ENCODE peak calls at places on chromosome X, in four cellular contexts. One of them, this sample, is unnamed.

GRCh38 chrX:43493751-43494150 is 162.3 kb upstream of the MAOA start:
- DNase-seq in thoracic aorta: no peak
- DNase-seq in uterus: no peak
- DNase-seq in keratinocyte: no peak
- DNase-seq in this sample: no peak

GRCh38 chrX:132631579-132632232 is 142.9 kb upstream of the MBNL3 start:
- DNase-seq in thoracic aorta: no peak
- DNase-seq in uterus: no peak
- DNase-seq in keratinocyte: no peak
- DNase-seq in this sample: no peak

GRCh38 chrX:30065226-30065625 is 150.1 kb upstream of the MAGEB2 start:
- DNase-seq in thoracic aorta: no peak
- DNase-seq in uterus: no peak
- DNase-seq in keratinocyte: no peak
- DNase-seq in this sample: no peak

GRCh38 chrX:6732101-6732500 is 197.2 kb upstream of the VCX3A start:
- DNase-seq in thoracic aorta: no peak
- DNase-seq in uterus: no peak
- DNase-seq in keratinocyte: no peak
- DNase-seq in this sample: no peak

GRCh38 chrX:1178580-1179057 is 33.8 kb downstream of the CRLF2 start:
- DNase-seq in thoracic aorta: no peak
- DNase-seq in uterus: no peak
- DNase-seq in keratinocyte: no peak
- DNase-seq in this sample: no peak

GRCh38 chrX:70755850-70756249 is 152.7 kb downstream of the TEX11 start:
- DNase-seq in thoracic aorta: no peak
- DNase-seq in uterus: no peak
- DNase-seq in keratinocyte: no peak
- DNase-seq in this sample: no peak

GRCh38 chrX:110557864-110558263 is 199.2 kb downstream of the RTL9 start:
- DNase-seq in thoracic aorta: no peak
- DNase-seq in uterus: no peak
- DNase-seq in keratinocyte: no peak
- DNase-seq in this sample: no peak

GRCh38 chrX:140822184-140822583 is 112.6 kb downstream of the LINC00632 start:
- DNase-seq in thoracic aorta: no peak
- DNase-seq in uterus: no peak
- DNase-seq in keratinocyte: no peak
- DNase-seq in this sample: no peak

GRCh38 chrX:118396113-118396512 is 50.2 kb downstream of the WDR44 start:
- DNase-seq in thoracic aorta: no peak
- DNase-seq in uterus: no peak
- DNase-seq in keratinocyte: no peak
- DNase-seq in this sample: no peak

GRCh38 chrX:115697806-115698205 is 136.8 kb downstream of the PLS3 start:
- DNase-seq in thoracic aorta: no peak
- DNase-seq in uterus: no peak
- DNase-seq in keratinocyte: no peak
- DNase-seq in this sample: no peak

GRCh38 chrX:66915893-66916292 is 277.0 kb upstream of the EDA2R start:
- DNase-seq in thoracic aorta: no peak
- DNase-seq in uterus: no peak
- DNase-seq in keratinocyte: no peak
- DNase-seq in this sample: no peak

GRCh38 chrX:153608821-153609220 is 9.9 kb upstream of the CCNQ start:
- DNase-seq in thoracic aorta: no peak
- DNase-seq in uterus: no peak
- DNase-seq in keratinocyte: no peak
- DNase-seq in this sample: no peak

GRCh38 chrX:132876509-132876837 is 82.0 kb downstream of the HS6ST2 start:
- DNase-seq in thoracic aorta: no peak
- DNase-seq in uterus: peak
- DNase-seq in keratinocyte: no peak
- DNase-seq in this sample: no peak

GRCh38 chrX:110163488-110163887 is 154.4 kb downstream of the AMMECR1 start:
- DNase-seq in thoracic aorta: no peak
- DNase-seq in uterus: no peak
- DNase-seq in keratinocyte: no peak
- DNase-seq in this sample: no peak

GRCh38 chrX:17027931-17028330 is 81.5 kb downstream of the REPS2 start:
- DNase-seq in thoracic aorta: no peak
- DNase-seq in uterus: no peak
- DNase-seq in keratinocyte: no peak
- DNase-seq in this sample: no peak

GRCh38 chrX:122914256-122914655 is 269.8 kb upstream of the GRIA3 start:
- DNase-seq in thoracic aorta: no peak
- DNase-seq in uterus: no peak
- DNase-seq in keratinocyte: no peak
- DNase-seq in this sample: no peak

GRCh38 chrX:47217121-47217851 is 1.2 kb upstream of the CDK16 start:
- DNase-seq in thoracic aorta: no peak
- DNase-seq in uterus: no peak
- DNase-seq in keratinocyte: peak
- DNase-seq in this sample: no peak

GRCh38 chrX:23742174-23742692 is 843 bp downstream of the ACOT9 start:
- DNase-seq in thoracic aorta: no peak
- DNase-seq in uterus: peak
- DNase-seq in keratinocyte: peak
- DNase-seq in this sample: peak

GRCh38 chrX:9352683-9353430 is 112.0 kb upstream of the TBL1X start:
- DNase-seq in thoracic aorta: no peak
- DNase-seq in uterus: no peak
- DNase-seq in keratinocyte: no peak
- DNase-seq in this sample: no peak

GRCh38 chrX:150324035-150324728 is 38.9 kb upstream of the MAMLD1 start:
- DNase-seq in thoracic aorta: no peak
- DNase-seq in uterus: no peak
- DNase-seq in keratinocyte: no peak
- DNase-seq in this sample: no peak

GRCh38 chrX:150569155-150569477 is 695 bp downstream of the MTM1 start:
- DNase-seq in thoracic aorta: no peak
- DNase-seq in uterus: no peak
- DNase-seq in keratinocyte: no peak
- DNase-seq in this sample: no peak

GRCh38 chrX:116342903-116343302 is 93.5 kb upstream of the SLC6A14 start:
- DNase-seq in thoracic aorta: no peak
- DNase-seq in uterus: no peak
- DNase-seq in keratinocyte: no peak
- DNase-seq in this sample: no peak

GRCh38 chrX:68830486-68831404 is 1.9 kb downstream of the EFNB1 start:
- DNase-seq in thoracic aorta: no peak
- DNase-seq in uterus: peak
- DNase-seq in keratinocyte: no peak
- DNase-seq in this sample: no peak

GRCh38 chrX:68829594-68830485 is 1.0 kb downstream of the EFNB1 start:
- DNase-seq in thoracic aorta: no peak
- DNase-seq in uterus: peak
- DNase-seq in keratinocyte: no peak
- DNase-seq in this sample: no peak

GRCh38 chrX:68832101-68832416 is 3.2 kb downstream of the EFNB1 start:
- DNase-seq in thoracic aorta: no peak
- DNase-seq in uterus: peak
- DNase-seq in keratinocyte: no peak
- DNase-seq in this sample: peak

GRCh38 chrX:68832516-68833447 is 4.0 kb downstream of the EFNB1 start:
- DNase-seq in thoracic aorta: no peak
- DNase-seq in uterus: peak
- DNase-seq in keratinocyte: no peak
- DNase-seq in this sample: no peak

DNA sequence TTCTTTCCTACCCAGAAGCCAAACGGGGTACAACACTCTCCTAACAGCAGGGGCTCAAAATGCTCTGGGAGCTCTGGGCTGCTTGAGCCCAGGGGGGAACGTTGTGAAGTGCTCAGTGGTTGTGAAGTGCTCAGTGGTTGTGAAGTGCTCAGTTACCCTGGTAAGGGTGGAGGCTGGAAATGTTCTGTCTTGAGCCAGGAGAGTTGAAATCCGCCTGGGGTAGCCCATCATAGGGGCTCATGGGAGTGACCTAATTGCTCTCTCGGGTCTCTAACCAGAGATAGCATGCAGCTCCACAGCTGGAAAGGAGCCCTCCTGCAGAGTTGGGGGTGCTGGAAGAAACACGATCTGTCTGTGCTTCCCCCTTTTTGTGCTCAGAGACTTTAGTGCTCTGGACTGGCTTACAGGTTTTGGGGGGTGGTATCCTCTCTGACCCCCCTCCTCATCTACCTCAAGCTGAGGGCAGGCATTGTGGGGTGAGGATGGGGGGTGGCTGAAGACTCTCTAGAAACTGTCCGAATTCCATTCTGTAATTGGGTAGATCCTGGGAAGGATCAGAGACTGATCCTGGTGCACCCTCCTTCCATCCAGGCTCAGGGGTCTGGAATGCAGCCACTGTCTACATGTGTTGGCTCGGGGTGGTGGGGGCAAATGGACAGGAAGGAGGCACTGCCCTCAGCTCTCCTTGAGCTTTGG is 2.7 kb downstream of the EFNB1 start:
- DNase-seq in thoracic aorta: no peak
- DNase-seq in uterus: peak
- DNase-seq in keratinocyte: no peak
- DNase-seq in this sample: no peak
- H3K27ac ChIP-seq in thoracic aorta: no peak
- H3K27ac ChIP-seq in uterus: peak
- H3K27ac ChIP-seq in keratinocyte: peak
- H3K27ac ChIP-seq in this sample: no peak

GRCh38 chrX:63439580-63439979 is 88.4 kb upstream of the SPIN4 start:
- DNase-seq in thoracic aorta: no peak
- DNase-seq in uterus: no peak
- DNase-seq in keratinocyte: no peak
- DNase-seq in this sample: no peak

GRCh38 chrX:63430026-63430425 is 78.9 kb upstream of the SPIN4 start:
- DNase-seq in thoracic aorta: no peak
- DNase-seq in uterus: no peak
- DNase-seq in keratinocyte: no peak
- DNase-seq in this sample: no peak

GRCh38 chrX:63436865-63437264 is 85.7 kb upstream of the SPIN4 start:
- DNase-seq in thoracic aorta: no peak
- DNase-seq in uterus: no peak
- DNase-seq in keratinocyte: no peak
- DNase-seq in this sample: no peak

GRCh38 chrX:63434206-63434605 is 83.1 kb upstream of the SPIN4 start:
- DNase-seq in thoracic aorta: no peak
- DNase-seq in uterus: no peak
- DNase-seq in keratinocyte: no peak
- DNase-seq in this sample: no peak

DNA sequence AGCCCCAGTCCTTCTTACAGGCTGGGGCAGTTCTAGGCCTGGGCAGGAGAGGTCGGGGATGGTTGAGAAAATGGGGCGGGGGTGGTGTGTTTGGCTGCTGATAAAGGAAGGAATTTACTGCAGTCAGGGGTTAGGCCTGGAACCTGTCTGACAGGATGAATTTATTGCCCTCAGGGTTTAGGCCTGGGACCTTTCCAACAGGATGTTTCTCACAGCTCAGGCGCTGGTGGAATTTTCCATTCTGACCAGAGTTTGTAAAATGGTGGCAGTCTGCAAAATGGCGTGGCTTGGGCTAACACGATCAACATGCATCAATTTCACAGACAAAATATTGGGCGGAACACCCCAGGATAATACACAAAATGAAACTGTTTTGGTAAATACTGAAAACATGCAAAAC is 83.5 kb upstream of the SPIN4 start:
- DNase-seq in thoracic aorta: no peak
- DNase-seq in uterus: no peak
- DNase-seq in keratinocyte: no peak
- DNase-seq in this sample: no peak
- H3K27ac ChIP-seq in thoracic aorta: no peak
- H3K27ac ChIP-seq in uterus: no peak
- H3K27ac ChIP-seq in keratinocyte: peak
- H3K27ac ChIP-seq in this sample: no peak

GRCh38 chrX:106711375-106711774 is 15.1 kb upstream of the RNF128 start:
- DNase-seq in thoracic aorta: no peak
- DNase-seq in uterus: no peak
- DNase-seq in keratinocyte: no peak
- DNase-seq in this sample: no peak

GRCh38 chrX:106702636-106703035 is 23.9 kb upstream of the RNF128 start:
- DNase-seq in thoracic aorta: no peak
- DNase-seq in uterus: no peak
- DNase-seq in keratinocyte: no peak
- DNase-seq in this sample: no peak

GRCh38 chrX:106706466-106706865 is 20.0 kb upstream of the RNF128 start:
- DNase-seq in thoracic aorta: no peak
- DNase-seq in uterus: no peak
- DNase-seq in keratinocyte: no peak
- DNase-seq in this sample: no peak

GRCh38 chrX:106707771-106708454 is 18.6 kb upstream of the RNF128 start:
- DNase-seq in thoracic aorta: no peak
- DNase-seq in uterus: no peak
- DNase-seq in keratinocyte: peak
- DNase-seq in this sample: no peak
- H3K27ac ChIP-seq in thoracic aorta: no peak
- H3K27ac ChIP-seq in uterus: no peak
- H3K27ac ChIP-seq in keratinocyte: peak
- H3K27ac ChIP-seq in this sample: no peak

GRCh38 chrX:10555846-10556245 is 64.5 kb downstream of the MID1 start:
- DNase-seq in thoracic aorta: no peak
- DNase-seq in uterus: no peak
- DNase-seq in keratinocyte: no peak
- DNase-seq in this sample: no peak

GRCh38 chrX:10554612-10555270 is 65.6 kb downstream of the MID1 start:
- DNase-seq in thoracic aorta: no peak
- DNase-seq in uterus: no peak
- DNase-seq in keratinocyte: no peak
- DNase-seq in this sample: no peak

GRCh38 chrX:10556405-10556804 is 64.0 kb downstream of the MID1 start:
- DNase-seq in thoracic aorta: no peak
- DNase-seq in uterus: no peak
- DNase-seq in keratinocyte: no peak
- DNase-seq in this sample: no peak

GRCh38 chrX:10557166-10557565 is 63.2 kb downstream of the MID1 start:
- DNase-seq in thoracic aorta: no peak
- DNase-seq in uterus: no peak
- DNase-seq in keratinocyte: no peak
- DNase-seq in this sample: no peak
- H3K27ac ChIP-seq in thoracic aorta: no peak
- H3K27ac ChIP-seq in uterus: no peak
- H3K27ac ChIP-seq in keratinocyte: no peak
- H3K27ac ChIP-seq in this sample: no peak